ENCODE peak calls at places on chromosomes 7 and 10, in six cellular contexts. One of them, this sample, is unnamed.

GRCh38 chr7:47381132-47381495 is 200.8 kb downstream of the TNS3 start:
- DNase-seq in WERI-Rb-1: no peak
- DNase-seq in naive thymus-derived CD4-positive, alpha-beta T cell: no peak
- DNase-seq in HCT116: no peak
- DNase-seq in fibroblast of lung: no peak
- DNase-seq in left ventricle myocardium inferior: no peak
- DNase-seq in this sample: no peak

GRCh38 chr10:104638861-104639594 is 2.1 kb upstream of the SORCS3 start:
- DNase-seq in WERI-Rb-1: peak
- DNase-seq in naive thymus-derived CD4-positive, alpha-beta T cell: no peak
- DNase-seq in HCT116: no peak
- DNase-seq in fibroblast of lung: no peak
- DNase-seq in left ventricle myocardium inferior: no peak
- DNase-seq in this sample: peak

GRCh38 chr7:85172530-85172941 is 14.3 kb downstream of the SEMA3D start:
- DNase-seq in WERI-Rb-1: no peak
- DNase-seq in naive thymus-derived CD4-positive, alpha-beta T cell: no peak
- DNase-seq in HCT116: no peak
- DNase-seq in fibroblast of lung: peak
- DNase-seq in left ventricle myocardium inferior: no peak
- DNase-seq in this sample: no peak

GRCh38 chr10:3755440-3756359 is 29.3 kb downstream of the KLF6 start:
- DNase-seq in WERI-Rb-1: no peak
- DNase-seq in naive thymus-derived CD4-positive, alpha-beta T cell: no peak
- DNase-seq in HCT116: no peak
- DNase-seq in fibroblast of lung: peak
- DNase-seq in left ventricle myocardium inferior: no peak
- DNase-seq in this sample: no peak

GRCh38 chr7:65968256-65969185 is 13.5 kb downstream of the GUSB start:
- DNase-seq in WERI-Rb-1: no peak
- DNase-seq in naive thymus-derived CD4-positive, alpha-beta T cell: no peak
- DNase-seq in HCT116: no peak
- DNase-seq in fibroblast of lung: no peak
- DNase-seq in left ventricle myocardium inferior: no peak
- DNase-seq in this sample: no peak

GRCh38 chr10:131880016-131880590 is 20.7 kb upstream of the PPP2R2D start:
- DNase-seq in WERI-Rb-1: no peak
- DNase-seq in naive thymus-derived CD4-positive, alpha-beta T cell: no peak
- DNase-seq in HCT116: no peak
- DNase-seq in fibroblast of lung: no peak
- DNase-seq in left ventricle myocardium inferior: no peak
- DNase-seq in this sample: no peak

GRCh38 chr10:99996934-99997648 is 12.7 kb downstream of the DNMBP start:
- DNase-seq in WERI-Rb-1: no peak
- DNase-seq in naive thymus-derived CD4-positive, alpha-beta T cell: no peak
- DNase-seq in HCT116: no peak
- DNase-seq in fibroblast of lung: peak
- DNase-seq in left ventricle myocardium inferior: no peak
- DNase-seq in this sample: no peak

GRCh38 chr10:11875499-11876281 is 52.5 kb downstream of the PROSER2 start:
- DNase-seq in WERI-Rb-1: no peak
- DNase-seq in naive thymus-derived CD4-positive, alpha-beta T cell: no peak
- DNase-seq in HCT116: peak
- DNase-seq in fibroblast of lung: peak
- DNase-seq in left ventricle myocardium inferior: peak
- DNase-seq in this sample: no peak

GRCh38 chr7:102463841-102464576 is 654 bp downstream of the ALKBH4 start:
- DNase-seq in WERI-Rb-1: no peak
- DNase-seq in naive thymus-derived CD4-positive, alpha-beta T cell: no peak
- DNase-seq in HCT116: no peak
- DNase-seq in fibroblast of lung: no peak
- DNase-seq in left ventricle myocardium inferior: no peak
- DNase-seq in this sample: no peak

GRCh38 chr7:122301858-122302745 is 2.4 kb downstream of the FEZF1 start:
- DNase-seq in WERI-Rb-1: no peak
- DNase-seq in naive thymus-derived CD4-positive, alpha-beta T cell: no peak
- DNase-seq in HCT116: no peak
- DNase-seq in fibroblast of lung: no peak
- DNase-seq in left ventricle myocardium inferior: no peak
- DNase-seq in this sample: no peak

GRCh38 chr10:3786295-3786981 is 1.4 kb upstream of the KLF6 start:
- DNase-seq in WERI-Rb-1: peak
- DNase-seq in naive thymus-derived CD4-positive, alpha-beta T cell: no peak
- DNase-seq in HCT116: peak
- DNase-seq in fibroblast of lung: peak
- DNase-seq in left ventricle myocardium inferior: no peak
- DNase-seq in this sample: no peak

GRCh38 chr10:59804220-59804619 is 51.0 kb upstream of the MRLN start:
- DNase-seq in WERI-Rb-1: no peak
- DNase-seq in naive thymus-derived CD4-positive, alpha-beta T cell: no peak
- DNase-seq in HCT116: no peak
- DNase-seq in fibroblast of lung: no peak
- DNase-seq in left ventricle myocardium inferior: no peak
- DNase-seq in this sample: no peak

GRCh38 chr7:155787171-155787851 is 25.0 kb downstream of the SHH start:
- DNase-seq in WERI-Rb-1: no peak
- DNase-seq in naive thymus-derived CD4-positive, alpha-beta T cell: no peak
- DNase-seq in HCT116: no peak
- DNase-seq in fibroblast of lung: peak
- DNase-seq in left ventricle myocardium inferior: no peak
- DNase-seq in this sample: no peak
- H3K27ac ChIP-seq in WERI-Rb-1: no peak
- H3K27ac ChIP-seq in naive thymus-derived CD4-positive, alpha-beta T cell: no peak
- H3K27ac ChIP-seq in HCT116: no peak
- H3K27ac ChIP-seq in fibroblast of lung: no peak
- H3K27ac ChIP-seq in left ventricle myocardium inferior: no peak
- H3K27ac ChIP-seq in this sample: no peak

GRCh38 chr7:99131290-99131689 is 12.6 kb downstream of the SMURF1 start:
- DNase-seq in WERI-Rb-1: no peak
- DNase-seq in naive thymus-derived CD4-positive, alpha-beta T cell: no peak
- DNase-seq in HCT116: no peak
- DNase-seq in fibroblast of lung: no peak
- DNase-seq in left ventricle myocardium inferior: no peak
- DNase-seq in this sample: no peak
- H3K27ac ChIP-seq in WERI-Rb-1: no peak
- H3K27ac ChIP-seq in naive thymus-derived CD4-positive, alpha-beta T cell: no peak
- H3K27ac ChIP-seq in HCT116: no peak
- H3K27ac ChIP-seq in fibroblast of lung: no peak
- H3K27ac ChIP-seq in left ventricle myocardium inferior: no peak
- H3K27ac ChIP-seq in this sample: no peak

GRCh38 chr10:19500959-19501358 is 315.3 kb upstream of the PLXDC2 start:
- DNase-seq in WERI-Rb-1: no peak
- DNase-seq in naive thymus-derived CD4-positive, alpha-beta T cell: no peak
- DNase-seq in HCT116: no peak
- DNase-seq in fibroblast of lung: no peak
- DNase-seq in left ventricle myocardium inferior: no peak
- DNase-seq in this sample: no peak

GRCh38 chr10:19499291-19499765 is 316.9 kb upstream of the PLXDC2 start:
- DNase-seq in WERI-Rb-1: no peak
- DNase-seq in naive thymus-derived CD4-positive, alpha-beta T cell: no peak
- DNase-seq in HCT116: no peak
- DNase-seq in fibroblast of lung: peak
- DNase-seq in left ventricle myocardium inferior: no peak
- DNase-seq in this sample: no peak

GRCh38 chr10:19493917-19494316 is 322.3 kb upstream of the PLXDC2 start:
- DNase-seq in WERI-Rb-1: no peak
- DNase-seq in naive thymus-derived CD4-positive, alpha-beta T cell: no peak
- DNase-seq in HCT116: no peak
- DNase-seq in fibroblast of lung: no peak
- DNase-seq in left ventricle myocardium inferior: no peak
- DNase-seq in this sample: no peak

GRCh38 chr10:19498348-19499290 is 317.6 kb upstream of the PLXDC2 start:
- DNase-seq in WERI-Rb-1: no peak
- DNase-seq in naive thymus-derived CD4-positive, alpha-beta T cell: no peak
- DNase-seq in HCT116: no peak
- DNase-seq in fibroblast of lung: peak
- DNase-seq in left ventricle myocardium inferior: no peak
- DNase-seq in this sample: no peak
- H3K27ac ChIP-seq in WERI-Rb-1: no peak
- H3K27ac ChIP-seq in naive thymus-derived CD4-positive, alpha-beta T cell: no peak
- H3K27ac ChIP-seq in HCT116: no peak
- H3K27ac ChIP-seq in fibroblast of lung: no peak
- H3K27ac ChIP-seq in left ventricle myocardium inferior: no peak
- H3K27ac ChIP-seq in this sample: no peak

DNA sequence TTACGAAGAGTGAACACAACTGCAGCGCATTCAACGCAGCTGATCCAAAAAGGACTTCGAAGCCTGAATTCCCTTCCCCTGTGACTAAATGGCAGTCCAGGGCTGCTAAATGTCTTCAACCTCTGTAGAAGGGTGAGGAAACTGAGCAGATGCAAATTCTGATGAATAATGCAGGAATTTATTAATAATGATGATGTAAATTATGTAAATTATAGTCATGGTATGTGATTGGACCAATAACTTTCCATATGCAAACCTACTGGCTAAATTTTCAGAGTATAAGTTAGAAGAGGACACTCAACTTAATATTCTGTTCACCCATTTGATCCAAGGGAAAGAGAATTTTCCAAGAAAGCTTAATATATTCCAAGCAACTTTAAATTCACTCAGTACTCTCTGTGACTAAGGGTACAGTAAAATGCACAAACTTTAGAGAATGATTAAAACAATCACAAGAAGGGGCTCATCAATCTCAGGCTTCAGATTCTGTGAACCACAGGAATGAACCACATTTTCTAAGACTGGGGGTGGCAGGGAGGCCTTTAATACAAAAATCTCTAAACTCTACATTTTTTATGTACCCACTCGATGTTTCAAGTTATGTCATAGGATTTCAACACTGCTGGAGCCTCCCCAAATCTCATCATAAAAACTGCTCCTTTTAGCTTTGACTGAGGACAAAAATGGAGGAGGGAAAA is 3.5 kb downstream of the FGFR2 start:
- DNase-seq in WERI-Rb-1: no peak
- DNase-seq in naive thymus-derived CD4-positive, alpha-beta T cell: no peak
- DNase-seq in HCT116: no peak
- DNase-seq in fibroblast of lung: no peak
- DNase-seq in left ventricle myocardium inferior: no peak
- DNase-seq in this sample: no peak
- H3K27ac ChIP-seq in WERI-Rb-1: no peak
- H3K27ac ChIP-seq in naive thymus-derived CD4-positive, alpha-beta T cell: no peak
- H3K27ac ChIP-seq in HCT116: no peak
- H3K27ac ChIP-seq in fibroblast of lung: no peak
- H3K27ac ChIP-seq in left ventricle myocardium inferior: no peak
- H3K27ac ChIP-seq in this sample: peak

GRCh38 chr10:70567603-70568002 is 34.9 kb downstream of the PRF1 start:
- DNase-seq in WERI-Rb-1: no peak
- DNase-seq in naive thymus-derived CD4-positive, alpha-beta T cell: no peak
- DNase-seq in HCT116: no peak
- DNase-seq in fibroblast of lung: no peak
- DNase-seq in left ventricle myocardium inferior: no peak
- DNase-seq in this sample: no peak
- H3K27ac ChIP-seq in WERI-Rb-1: no peak
- H3K27ac ChIP-seq in naive thymus-derived CD4-positive, alpha-beta T cell: no peak
- H3K27ac ChIP-seq in HCT116: no peak
- H3K27ac ChIP-seq in fibroblast of lung: no peak
- H3K27ac ChIP-seq in left ventricle myocardium inferior: no peak
- H3K27ac ChIP-seq in this sample: no peak

GRCh38 chr7:43377196-43377935 is 205.5 kb upstream of the STK17A start:
- DNase-seq in WERI-Rb-1: no peak
- DNase-seq in naive thymus-derived CD4-positive, alpha-beta T cell: no peak
- DNase-seq in HCT116: no peak
- DNase-seq in fibroblast of lung: no peak
- DNase-seq in left ventricle myocardium inferior: no peak
- DNase-seq in this sample: no peak
- H3K27ac ChIP-seq in WERI-Rb-1: no peak
- H3K27ac ChIP-seq in naive thymus-derived CD4-positive, alpha-beta T cell: no peak
- H3K27ac ChIP-seq in HCT116: no peak
- H3K27ac ChIP-seq in fibroblast of lung: no peak
- H3K27ac ChIP-seq in left ventricle myocardium inferior: no peak
- H3K27ac ChIP-seq in this sample: no peak

GRCh38 chr7:6647541-6647940 is 10.4 kb downstream of the ZNF316 start:
- DNase-seq in WERI-Rb-1: no peak
- DNase-seq in naive thymus-derived CD4-positive, alpha-beta T cell: no peak
- DNase-seq in HCT116: no peak
- DNase-seq in fibroblast of lung: no peak
- DNase-seq in left ventricle myocardium inferior: no peak
- DNase-seq in this sample: no peak
- H3K27ac ChIP-seq in WERI-Rb-1: no peak
- H3K27ac ChIP-seq in naive thymus-derived CD4-positive, alpha-beta T cell: no peak
- H3K27ac ChIP-seq in HCT116: no peak
- H3K27ac ChIP-seq in fibroblast of lung: no peak
- H3K27ac ChIP-seq in left ventricle myocardium inferior: no peak
- H3K27ac ChIP-seq in this sample: no peak

GRCh38 chr7:151117565-151117964 is 31.3 kb downstream of the AGAP3 start:
- DNase-seq in WERI-Rb-1: no peak
- DNase-seq in naive thymus-derived CD4-positive, alpha-beta T cell: peak
- DNase-seq in HCT116: no peak
- DNase-seq in fibroblast of lung: no peak
- DNase-seq in left ventricle myocardium inferior: no peak
- DNase-seq in this sample: no peak

GRCh38 chr7:151116603-151117002 is 30.3 kb downstream of the AGAP3 start:
- DNase-seq in WERI-Rb-1: no peak
- DNase-seq in naive thymus-derived CD4-positive, alpha-beta T cell: no peak
- DNase-seq in HCT116: no peak
- DNase-seq in fibroblast of lung: no peak
- DNase-seq in left ventricle myocardium inferior: no peak
- DNase-seq in this sample: no peak

GRCh38 chr7:151118108-151119054 is 32.1 kb downstream of the AGAP3 start:
- DNase-seq in WERI-Rb-1: no peak
- DNase-seq in naive thymus-derived CD4-positive, alpha-beta T cell: no peak
- DNase-seq in HCT116: no peak
- DNase-seq in fibroblast of lung: no peak
- DNase-seq in left ventricle myocardium inferior: no peak
- DNase-seq in this sample: no peak

GRCh38 chr7:151115836-151116418 is 29.7 kb downstream of the AGAP3 start:
- DNase-seq in WERI-Rb-1: no peak
- DNase-seq in naive thymus-derived CD4-positive, alpha-beta T cell: no peak
- DNase-seq in HCT116: peak
- DNase-seq in fibroblast of lung: no peak
- DNase-seq in left ventricle myocardium inferior: no peak
- DNase-seq in this sample: no peak

GRCh38 chr7:151117041-151117440 is 30.8 kb downstream of the AGAP3 start:
- DNase-seq in WERI-Rb-1: no peak
- DNase-seq in naive thymus-derived CD4-positive, alpha-beta T cell: no peak
- DNase-seq in HCT116: no peak
- DNase-seq in fibroblast of lung: no peak
- DNase-seq in left ventricle myocardium inferior: no peak
- DNase-seq in this sample: no peak
- H3K27ac ChIP-seq in WERI-Rb-1: no peak
- H3K27ac ChIP-seq in naive thymus-derived CD4-positive, alpha-beta T cell: peak
- H3K27ac ChIP-seq in HCT116: peak
- H3K27ac ChIP-seq in fibroblast of lung: no peak
- H3K27ac ChIP-seq in left ventricle myocardium inferior: no peak
- H3K27ac ChIP-seq in this sample: no peak